ENCODE peak calls at places on chromosomes 11 and 22, in eight cellular contexts. O is Right ventricle myocardium inferior, L is AG04450, D is NCI-H1930, A is KBM-7, F is GM10248, B is endothelial cell, C is neural progenitor cell. G is an unnamed sample.

GRCh38 chr11:26620282-26621045 is 48.4 kb upstream of the MUC15 start:
- DNase-seq in O (no peak), L (no peak), D (no peak), A (no peak), F (no peak), B (no peak), C (no peak), G (no peak)

GRCh38 chr11:11979487-11980117 is 28.8 kb downstream of the DKK3 start:
- DNase-seq in O (no peak), L (no peak), D (no peak), A (no peak), F (no peak), B (no peak), C (no peak), G (no peak)

GRCh38 chr11:125351045-125351867 is 144.8 kb downstream of the FEZ1 start:
- DNase-seq in O (peak), L (no peak), D (no peak), A (no peak), F (no peak), B (no peak), C (no peak), G (no peak)

GRCh38 chr11:86249307-86250098 is 5.0 kb downstream of the EED start:
- DNase-seq in O (no peak), L (no peak), D (no peak), A (no peak), F (no peak), B (no peak), C (no peak), G (no peak)

GRCh38 chr22:27668828-27669797 is 132.4 kb downstream of the MN1 start:
- DNase-seq in O (peak), L (no peak), D (no peak), A (peak), F (no peak), B (no peak), C (no peak), G (peak)

GRCh38 chr11:10460611-10461275 is 5.7 kb downstream of the AMPD3 start:
- DNase-seq in O (no peak), L (no peak), D (no peak), A (no peak), F (peak), B (no peak), C (no peak), G (no peak)

GRCh38 chr22:39236321-39237275 is 8.2 kb downstream of the PDGFB start:
- DNase-seq in O (no peak), L (no peak), D (no peak), A (peak), F (peak), B (no peak), C (no peak), G (no peak)

GRCh38 chr11:70682056-70682455 is 283.7 kb downstream of the CTTN start:
- DNase-seq in O (peak), L (no peak), D (no peak), A (no peak), F (no peak), B (no peak), C (no peak), G (no peak)

GRCh38 chr22:32446321-32446720 is 17.9 kb downstream of the BPIFC start:
- DNase-seq in O (no peak), L (no peak), D (no peak), A (no peak), F (no peak), B (no peak), C (no peak), G (no peak)

GRCh38 chr11:90701040-90701439 is 478.2 kb upstream of the CHORDC1 start:
- DNase-seq in O (no peak), L (no peak), D (no peak), A (no peak), F (no peak), B (no peak), C (no peak), G (no peak)

GRCh38 chr22:20783844-20784723 is 10.2 kb downstream of the SERPIND1 start:
- DNase-seq in O (no peak), L (peak), D (no peak), A (peak), F (peak), B (peak), C (peak), G (peak)

GRCh38 chr11:115078461-115079438 is 400.4 kb downstream of the NXPE2 start:
- DNase-seq in O (no peak), L (no peak), D (no peak), A (no peak), F (no peak), B (no peak), C (no peak), G (no peak)

GRCh38 chr11:45395421-45395820 is 109.3 kb upstream of the SYT13 start:
- DNase-seq in O (no peak), L (no peak), D (no peak), A (no peak), F (no peak), B (no peak), C (no peak), G (no peak)

GRCh38 chr11:19407692-19408091 is 166.9 kb upstream of the E2F8 start:
- DNase-seq in O (no peak), L (no peak), D (no peak), A (no peak), F (no peak), B (no peak), C (no peak), G (no peak)

GRCh38 chr11:74783241-74783871 is 34.7 kb downstream of the RNF169 start:
- DNase-seq in O (no peak), L (no peak), D (no peak), A (peak), F (peak), B (no peak), C (no peak), G (no peak)

GRCh38 chr11:128841461-128842072 is 25.5 kb downstream of the KCNJ1 start:
- DNase-seq in O (no peak), L (no peak), D (no peak), A (no peak), F (no peak), B (no peak), C (no peak), G (no peak)